ENCODE peak calls at places on chromosomes 6 and 20, in four cellular contexts. Q is heart right ventricle, G is RWPE1, N is brain microvascular endothelial cell. T is an unnamed sample.

GRCh38 chr6:157161912-157162311 is 161.4 kb downstream of the TMEM242 start:
- DNase-seq in G (no peak), N (no peak), Q (no peak), T (no peak)

GRCh38 chr6:33172307-33173227 is 19.7 kb downstream of the COL11A2 start:
- DNase-seq in G (peak; percentile 73), Q (no peak), N (peak; percentile 11), T (no peak)

GRCh38 chr6:32977953-32978324 is 9.5 kb downstream of the BRD2 start:
- DNase-seq in G (no peak), N (no peak), Q (no peak), T (no peak)

GRCh38 chr6:17473554-17473953 is 80.2 kb downstream of the CAP2 start:
- DNase-seq in N (no peak), Q (no peak), G (no peak), T (no peak)

GRCh38 chr6:137849709-137850093 is 17.4 kb upstream of the TNFAIP3 start:
- DNase-seq in G (no peak), Q (no peak), N (no peak), T (no peak)

GRCh38 chr6:54802775-54803631 is 43.6 kb upstream of the FAM83B start:
- DNase-seq in G (peak; percentile 16), N (peak; percentile 1), Q (no peak), T (no peak)

GRCh38 chr6:44058617-44059358 is 68.5 kb downstream of the MRPL14 start:
- DNase-seq in Q (peak; percentile 63), G (peak; percentile 93), N (peak; percentile 100), T (peak; percentile 96)

GRCh38 chr6:116954938-116955337 is 77.9 kb downstream of the RFX6 start:
- DNase-seq in G (no peak), N (no peak), Q (no peak), T (no peak)

GRCh38 chr6:51569594-51569993 is 517.8 kb downstream of the PKHD1 start:
- DNase-seq in G (no peak), N (no peak), Q (no peak), T (no peak)

GRCh38 chr6:48826318-48826595 is 636.8 kb downstream of the MMUT start:
- DNase-seq in G (no peak), N (no peak), Q (no peak), T (no peak)

GRCh38 chr20:35839891-35840290 is 68.1 kb downstream of the PHF20 start:
- DNase-seq in G (no peak), N (no peak), Q (no peak), T (no peak)

GRCh38 chr6:135231469-135231844 is 50.3 kb downstream of the MYB start:
- DNase-seq in G (no peak), N (no peak), Q (no peak), T (no peak)
- H3K27ac ChIP-seq in G (no peak overlapping the region), N (peak overlapping the region; percentile 32), Q (no peak overlapping the region), T (no peak overlapping the region)

DNA sequence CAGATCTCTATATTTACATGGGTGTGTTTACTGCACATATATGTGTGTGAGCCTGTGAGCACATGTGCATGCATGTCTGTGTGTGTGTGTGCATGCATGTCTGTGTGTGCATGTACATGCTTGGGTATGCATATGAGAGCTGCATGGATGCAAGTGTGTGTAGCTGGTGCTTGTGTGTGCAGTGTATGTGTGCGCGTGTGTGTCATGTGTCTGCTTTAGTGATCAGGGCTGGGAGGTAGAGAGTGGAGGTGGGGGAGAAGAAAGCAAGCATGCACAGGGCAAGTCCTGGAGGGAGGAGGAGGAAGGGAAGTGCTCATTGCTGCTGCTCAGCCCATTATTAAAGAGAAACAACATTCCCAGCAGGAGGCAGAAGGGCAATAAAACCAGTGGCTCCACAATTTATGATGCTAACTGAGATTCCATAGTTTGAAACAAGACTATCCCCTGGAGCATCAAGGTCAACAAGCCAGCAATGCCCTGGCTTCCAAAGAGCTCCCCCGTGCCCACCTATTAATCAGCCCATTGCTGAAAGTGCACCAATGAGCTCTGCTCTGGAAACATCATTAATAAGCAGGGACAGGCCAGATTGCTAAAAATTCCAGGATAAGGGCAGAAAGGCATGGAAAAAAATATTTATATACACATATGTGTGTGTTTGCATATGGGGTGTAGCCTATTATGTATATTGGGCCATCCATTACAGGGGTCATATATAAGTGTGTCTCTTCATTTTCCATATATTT is 414.0 kb downstream of the MAFB start:
- DNase-seq in N (no peak), G (no peak), Q (no peak), T (no peak)
- H3K27ac ChIP-seq in N (no peak overlapping the region), G (no peak overlapping the region), Q (no peak overlapping the region), T (no peak overlapping the region)

GRCh38 chr20:63483834-63484233 is 11.4 kb upstream of the KCNQ2 start:
- DNase-seq in G (no peak), Q (no peak), N (no peak), T (no peak)
- H3K27ac ChIP-seq in G (no peak overlapping the region), Q (no peak overlapping the region), N (no peak overlapping the region), T (no peak overlapping the region)

GRCh38 chr20:33909331-33909921 is 84.3 kb upstream of the RALY start:
- DNase-seq in N (peak; percentile 91), G (peak; percentile 61), Q (no peak), T (peak; percentile 6)

GRCh38 chr20:33908351-33908750 is 85.4 kb upstream of the RALY start:
- DNase-seq in Q (no peak), G (no peak), N (no peak), T (no peak)

GRCh38 chr20:33908868-33909267 is 84.8 kb upstream of the RALY start:
- DNase-seq in G (no peak), N (no peak), Q (no peak), T (no peak)

GRCh38 chr20:33910529-33911327 is 83.0 kb upstream of the RALY start:
- DNase-seq in Q (no peak), G (no peak), N (no peak), T (no peak)

GRCh38 chr20:33910056-33910455 is 83.7 kb upstream of the RALY start:
- DNase-seq in G (no peak), Q (no peak), N (no peak), T (no peak)
- H3K27ac ChIP-seq in G (no peak overlapping the region), Q (no peak overlapping the region), N (peak overlapping the region; percentile 83), T (no peak overlapping the region)

GRCh38 chr6:110760589-110760988 is 54.7 kb downstream of the CDK19 start:
- DNase-seq in N (no peak), G (no peak), Q (no peak), T (no peak)

GRCh38 chr6:110761371-110761770 is 53.9 kb downstream of the CDK19 start:
- DNase-seq in Q (no peak), N (peak; percentile 7), G (no peak), T (no peak)

GRCh38 chr6:110756817-110757216 is 58.5 kb downstream of the CDK19 start:
- DNase-seq in G (no peak), N (no peak), Q (no peak), T (no peak)

GRCh38 chr6:110755411-110755834 is 59.8 kb downstream of the CDK19 start:
- DNase-seq in Q (no peak), G (no peak), N (no peak), T (no peak)
- H3K27ac ChIP-seq in Q (no peak overlapping the region), G (no peak overlapping the region), N (no peak overlapping the region), T (no peak overlapping the region)

T was measured in epithelial cell of prostate.